ENCODE peak calls at places on chromosomes 7 and 10, in nine cellular contexts. One of them, this sample, is unnamed.
A peak's percentile ranks its signal among the peaks of the same experiment; 100 is the strongest.

GRCh38 chr7:131883769-131884168 is 327.3 kb upstream of the PODXL start:
- DNase-seq in iPS-NIHi11: no peak
- DNase-seq in endothelial cell: no peak
- DNase-seq in colonic mucosa: no peak
- DNase-seq in activated naive CD4-positive, alpha-beta T cell: no peak
- DNase-seq in GM10248: no peak
- DNase-seq in astrocyte of the hippocampus: no peak
- DNase-seq in stimulated activated CD8-positive, alpha-beta memory T cell treated with anti-CD3 and anti-CD28 coated beads, Interleukin-7, amount 100 ng/mL, for 1 hour: no peak
- DNase-seq in transverse colon: no peak
- DNase-seq in this sample: no peak

GRCh38 chr10:88245974-88246511 is 337.1 kb downstream of the RNLS start:
- DNase-seq in endothelial cell: no peak
- DNase-seq in transverse colon: no peak
- DNase-seq in astrocyte of the hippocampus: peak; percentile 87
- DNase-seq in GM10248: no peak
- DNase-seq in stimulated activated CD8-positive, alpha-beta memory T cell treated with anti-CD3 and anti-CD28 coated beads, Interleukin-7, amount 100 ng/mL, for 1 hour: no peak
- DNase-seq in activated naive CD4-positive, alpha-beta T cell: no peak
- DNase-seq in colonic mucosa: no peak
- DNase-seq in iPS-NIHi11: no peak
- DNase-seq in this sample: no peak

GRCh38 chr10:80163741-80164341 is 31.3 kb downstream of the PLAC9 start:
- DNase-seq in transverse colon: peak; percentile 76
- DNase-seq in astrocyte of the hippocampus: no peak
- DNase-seq in colonic mucosa: peak; percentile 70
- DNase-seq in GM10248: no peak
- DNase-seq in stimulated activated CD8-positive, alpha-beta memory T cell treated with anti-CD3 and anti-CD28 coated beads, Interleukin-7, amount 100 ng/mL, for 1 hour: no peak
- DNase-seq in activated naive CD4-positive, alpha-beta T cell: no peak
- DNase-seq in endothelial cell: no peak
- DNase-seq in iPS-NIHi11: no peak
- DNase-seq in this sample: no peak

GRCh38 chr10:103985726-103986125 is 18.8 kb downstream of the SLK start:
- DNase-seq in stimulated activated CD8-positive, alpha-beta memory T cell treated with anti-CD3 and anti-CD28 coated beads, Interleukin-7, amount 100 ng/mL, for 1 hour: no peak
- DNase-seq in colonic mucosa: no peak
- DNase-seq in endothelial cell: no peak
- DNase-seq in transverse colon: no peak
- DNase-seq in astrocyte of the hippocampus: no peak
- DNase-seq in iPS-NIHi11: no peak
- DNase-seq in activated naive CD4-positive, alpha-beta T cell: no peak
- DNase-seq in GM10248: no peak
- DNase-seq in this sample: no peak

GRCh38 chr7:92682767-92683539 is 92.8 kb upstream of the FAM133B start:
- DNase-seq in transverse colon: no peak
- DNase-seq in stimulated activated CD8-positive, alpha-beta memory T cell treated with anti-CD3 and anti-CD28 coated beads, Interleukin-7, amount 100 ng/mL, for 1 hour: no peak
- DNase-seq in astrocyte of the hippocampus: peak; percentile 36
- DNase-seq in GM10248: no peak
- DNase-seq in activated naive CD4-positive, alpha-beta T cell: no peak
- DNase-seq in colonic mucosa: no peak
- DNase-seq in iPS-NIHi11: no peak
- DNase-seq in endothelial cell: no peak
- DNase-seq in this sample: no peak

GRCh38 chr10:84084342-84084741 is 55.0 kb upstream of the GHITM start:
- DNase-seq in stimulated activated CD8-positive, alpha-beta memory T cell treated with anti-CD3 and anti-CD28 coated beads, Interleukin-7, amount 100 ng/mL, for 1 hour: no peak
- DNase-seq in GM10248: no peak
- DNase-seq in iPS-NIHi11: no peak
- DNase-seq in activated naive CD4-positive, alpha-beta T cell: no peak
- DNase-seq in astrocyte of the hippocampus: no peak
- DNase-seq in endothelial cell: no peak
- DNase-seq in colonic mucosa: no peak
- DNase-seq in transverse colon: no peak
- DNase-seq in this sample: no peak

GRCh38 chr10:43610636-43611035 is 4.4 kb downstream of the ZNF485 start:
- DNase-seq in colonic mucosa: no peak
- DNase-seq in stimulated activated CD8-positive, alpha-beta memory T cell treated with anti-CD3 and anti-CD28 coated beads, Interleukin-7, amount 100 ng/mL, for 1 hour: no peak
- DNase-seq in GM10248: no peak
- DNase-seq in astrocyte of the hippocampus: peak; percentile 24
- DNase-seq in iPS-NIHi11: no peak
- DNase-seq in activated naive CD4-positive, alpha-beta T cell: no peak
- DNase-seq in endothelial cell: no peak
- DNase-seq in transverse colon: no peak
- DNase-seq in this sample: no peak

GRCh38 chr10:62250594-62251198 is 17.9 kb downstream of the RTKN2 start:
- DNase-seq in astrocyte of the hippocampus: peak; percentile 63
- DNase-seq in endothelial cell: no peak
- DNase-seq in iPS-NIHi11: no peak
- DNase-seq in colonic mucosa: no peak
- DNase-seq in activated naive CD4-positive, alpha-beta T cell: no peak
- DNase-seq in stimulated activated CD8-positive, alpha-beta memory T cell treated with anti-CD3 and anti-CD28 coated beads, Interleukin-7, amount 100 ng/mL, for 1 hour: no peak
- DNase-seq in transverse colon: no peak
- DNase-seq in GM10248: no peak
- DNase-seq in this sample: no peak

GRCh38 chr10:99994801-99995200 is 14.9 kb downstream of the DNMBP start:
- DNase-seq in colonic mucosa: no peak
- DNase-seq in iPS-NIHi11: no peak
- DNase-seq in stimulated activated CD8-positive, alpha-beta memory T cell treated with anti-CD3 and anti-CD28 coated beads, Interleukin-7, amount 100 ng/mL, for 1 hour: no peak
- DNase-seq in astrocyte of the hippocampus: no peak
- DNase-seq in endothelial cell: no peak
- DNase-seq in GM10248: no peak
- DNase-seq in transverse colon: no peak
- DNase-seq in activated naive CD4-positive, alpha-beta T cell: no peak
- DNase-seq in this sample: no peak

GRCh38 chr7:24714676-24715010 is 42.6 kb downstream of the GSDME start:
- DNase-seq in stimulated activated CD8-positive, alpha-beta memory T cell treated with anti-CD3 and anti-CD28 coated beads, Interleukin-7, amount 100 ng/mL, for 1 hour: no peak
- DNase-seq in GM10248: no peak
- DNase-seq in colonic mucosa: no peak
- DNase-seq in astrocyte of the hippocampus: no peak
- DNase-seq in endothelial cell: no peak
- DNase-seq in activated naive CD4-positive, alpha-beta T cell: no peak
- DNase-seq in transverse colon: no peak
- DNase-seq in iPS-NIHi11: no peak
- DNase-seq in this sample: no peak

GRCh38 chr10:23702977-23703414 is 264.1 kb downstream of the OTUD1 start:
- DNase-seq in colonic mucosa: peak; percentile 46
- DNase-seq in activated naive CD4-positive, alpha-beta T cell: no peak
- DNase-seq in endothelial cell: peak; percentile 68
- DNase-seq in GM10248: peak; percentile 45
- DNase-seq in stimulated activated CD8-positive, alpha-beta memory T cell treated with anti-CD3 and anti-CD28 coated beads, Interleukin-7, amount 100 ng/mL, for 1 hour: no peak
- DNase-seq in astrocyte of the hippocampus: peak; percentile 71
- DNase-seq in transverse colon: peak; percentile 47
- DNase-seq in iPS-NIHi11: peak; percentile 70
- DNase-seq in this sample: peak; percentile 86

GRCh38 chr10:48927198-48927597 is 12.4 kb downstream of the LRRC18 start:
- DNase-seq in iPS-NIHi11: no peak
- DNase-seq in transverse colon: no peak
- DNase-seq in colonic mucosa: no peak
- DNase-seq in endothelial cell: no peak
- DNase-seq in activated naive CD4-positive, alpha-beta T cell: no peak
- DNase-seq in stimulated activated CD8-positive, alpha-beta memory T cell treated with anti-CD3 and anti-CD28 coated beads, Interleukin-7, amount 100 ng/mL, for 1 hour: no peak
- DNase-seq in astrocyte of the hippocampus: no peak
- DNase-seq in GM10248: no peak
- DNase-seq in this sample: no peak

GRCh38 chr10:3995302-3996210 is 210.5 kb upstream of the KLF6 start:
- DNase-seq in colonic mucosa: no peak
- DNase-seq in transverse colon: no peak
- DNase-seq in iPS-NIHi11: no peak
- DNase-seq in endothelial cell: no peak
- DNase-seq in astrocyte of the hippocampus: peak; percentile 36
- DNase-seq in activated naive CD4-positive, alpha-beta T cell: no peak
- DNase-seq in stimulated activated CD8-positive, alpha-beta memory T cell treated with anti-CD3 and anti-CD28 coated beads, Interleukin-7, amount 100 ng/mL, for 1 hour: no peak
- DNase-seq in GM10248: no peak
- DNase-seq in this sample: no peak

GRCh38 chr7:30091431-30092386 is 43.1 kb upstream of the MTURN start:
- DNase-seq in stimulated activated CD8-positive, alpha-beta memory T cell treated with anti-CD3 and anti-CD28 coated beads, Interleukin-7, amount 100 ng/mL, for 1 hour: no peak
- DNase-seq in astrocyte of the hippocampus: peak; percentile 79
- DNase-seq in iPS-NIHi11: no peak
- DNase-seq in colonic mucosa: no peak
- DNase-seq in transverse colon: no peak
- DNase-seq in GM10248: no peak
- DNase-seq in endothelial cell: no peak
- DNase-seq in activated naive CD4-positive, alpha-beta T cell: no peak
- DNase-seq in this sample: no peak

GRCh38 chr7:151745090-151745638 is 131.8 kb downstream of the PRKAG2 start:
- DNase-seq in activated naive CD4-positive, alpha-beta T cell: no peak
- DNase-seq in transverse colon: peak; percentile 86
- DNase-seq in stimulated activated CD8-positive, alpha-beta memory T cell treated with anti-CD3 and anti-CD28 coated beads, Interleukin-7, amount 100 ng/mL, for 1 hour: no peak
- DNase-seq in GM10248: no peak
- DNase-seq in iPS-NIHi11: no peak
- DNase-seq in endothelial cell: no peak
- DNase-seq in colonic mucosa: peak; percentile 83
- DNase-seq in astrocyte of the hippocampus: peak; percentile 89
- DNase-seq in this sample: no peak

GRCh38 chr7:158187055-158187770 is 400.4 kb downstream of the PTPRN2 start:
- DNase-seq in stimulated activated CD8-positive, alpha-beta memory T cell treated with anti-CD3 and anti-CD28 coated beads, Interleukin-7, amount 100 ng/mL, for 1 hour: no peak
- DNase-seq in endothelial cell: no peak
- DNase-seq in GM10248: no peak
- DNase-seq in activated naive CD4-positive, alpha-beta T cell: no peak
- DNase-seq in colonic mucosa: no peak
- DNase-seq in astrocyte of the hippocampus: peak; percentile 71
- DNase-seq in transverse colon: no peak
- DNase-seq in iPS-NIHi11: no peak
- DNase-seq in this sample: no peak

This sample was measured in iPS DF 19.7.